ENCODE peak calls at places on chromosomes 11 and 22, in nine cellular contexts. One of them, this sample, is unnamed.

GRCh38 chr11:118921929-118922744 is 3.6 kb downstream of the BCL9L start:
- DNase-seq in stimulated activated CD8-positive, alpha-beta memory T cell treated with anti-CD3 and anti-CD28 coated beads, Interleukin-2, amount 100 ng/mL, for 48 hours: no peak
- DNase-seq in esophagus squamous epithelium: no peak
- DNase-seq in HT1080: peak
- DNase-seq in tibial nerve: peak
- DNase-seq in stimulated activated CD4-positive, alpha-beta T cell treated with anti-CD3 and anti-CD28 coated beads, Interleukin-15, amount 100 ng/mL, for 24 hours: no peak
- DNase-seq in substantia nigra: peak
- DNase-seq in M059J: peak
- DNase-seq in activated naive CD4-positive, alpha-beta T cell: no peak
- DNase-seq in this sample: no peak

GRCh38 chr11:121199516-121199915 is 93.1 kb upstream of the SC5D start:
- DNase-seq in stimulated activated CD8-positive, alpha-beta memory T cell treated with anti-CD3 and anti-CD28 coated beads, Interleukin-2, amount 100 ng/mL, for 48 hours: no peak
- DNase-seq in esophagus squamous epithelium: no peak
- DNase-seq in HT1080: no peak
- DNase-seq in tibial nerve: no peak
- DNase-seq in stimulated activated CD4-positive, alpha-beta T cell treated with anti-CD3 and anti-CD28 coated beads, Interleukin-15, amount 100 ng/mL, for 24 hours: no peak
- DNase-seq in substantia nigra: no peak
- DNase-seq in M059J: no peak
- DNase-seq in activated naive CD4-positive, alpha-beta T cell: no peak
- DNase-seq in this sample: no peak

GRCh38 chr22:38655532-38656255 is 498 bp downstream of the FAM227A start:
- DNase-seq in stimulated activated CD8-positive, alpha-beta memory T cell treated with anti-CD3 and anti-CD28 coated beads, Interleukin-2, amount 100 ng/mL, for 48 hours: no peak
- DNase-seq in esophagus squamous epithelium: no peak
- DNase-seq in HT1080: no peak
- DNase-seq in tibial nerve: no peak
- DNase-seq in stimulated activated CD4-positive, alpha-beta T cell treated with anti-CD3 and anti-CD28 coated beads, Interleukin-15, amount 100 ng/mL, for 24 hours: no peak
- DNase-seq in substantia nigra: no peak
- DNase-seq in M059J: peak
- DNase-seq in activated naive CD4-positive, alpha-beta T cell: no peak
- DNase-seq in this sample: no peak

GRCh38 chr11:83157755-83158473 is 983 bp downstream of the PCF11 start:
- DNase-seq in stimulated activated CD8-positive, alpha-beta memory T cell treated with anti-CD3 and anti-CD28 coated beads, Interleukin-2, amount 100 ng/mL, for 48 hours: peak
- DNase-seq in esophagus squamous epithelium: no peak
- DNase-seq in HT1080: peak
- DNase-seq in tibial nerve: peak
- DNase-seq in stimulated activated CD4-positive, alpha-beta T cell treated with anti-CD3 and anti-CD28 coated beads, Interleukin-15, amount 100 ng/mL, for 24 hours: peak
- DNase-seq in substantia nigra: peak
- DNase-seq in M059J: peak
- DNase-seq in activated naive CD4-positive, alpha-beta T cell: peak
- DNase-seq in this sample: no peak

GRCh38 chr22:36156515-36157419 is 3.8 kb downstream of the APOL3 start:
- DNase-seq in stimulated activated CD8-positive, alpha-beta memory T cell treated with anti-CD3 and anti-CD28 coated beads, Interleukin-2, amount 100 ng/mL, for 48 hours: peak
- DNase-seq in esophagus squamous epithelium: peak
- DNase-seq in HT1080: peak
- DNase-seq in tibial nerve: peak
- DNase-seq in stimulated activated CD4-positive, alpha-beta T cell treated with anti-CD3 and anti-CD28 coated beads, Interleukin-15, amount 100 ng/mL, for 24 hours: peak
- DNase-seq in substantia nigra: peak
- DNase-seq in M059J: peak
- DNase-seq in activated naive CD4-positive, alpha-beta T cell: peak
- DNase-seq in this sample: peak

GRCh38 chr11:119236891-119237290 is 30.8 kb downstream of the CBL start:
- DNase-seq in stimulated activated CD8-positive, alpha-beta memory T cell treated with anti-CD3 and anti-CD28 coated beads, Interleukin-2, amount 100 ng/mL, for 48 hours: no peak
- DNase-seq in esophagus squamous epithelium: no peak
- DNase-seq in HT1080: no peak
- DNase-seq in tibial nerve: no peak
- DNase-seq in stimulated activated CD4-positive, alpha-beta T cell treated with anti-CD3 and anti-CD28 coated beads, Interleukin-15, amount 100 ng/mL, for 24 hours: no peak
- DNase-seq in substantia nigra: no peak
- DNase-seq in M059J: peak
- DNase-seq in activated naive CD4-positive, alpha-beta T cell: no peak
- DNase-seq in this sample: no peak

GRCh38 chr11:86818466-86819282 is 18.3 kb downstream of the PRSS23 start:
- DNase-seq in stimulated activated CD8-positive, alpha-beta memory T cell treated with anti-CD3 and anti-CD28 coated beads, Interleukin-2, amount 100 ng/mL, for 48 hours: no peak
- DNase-seq in esophagus squamous epithelium: no peak
- DNase-seq in HT1080: peak
- DNase-seq in tibial nerve: no peak
- DNase-seq in stimulated activated CD4-positive, alpha-beta T cell treated with anti-CD3 and anti-CD28 coated beads, Interleukin-15, amount 100 ng/mL, for 24 hours: no peak
- DNase-seq in substantia nigra: no peak
- DNase-seq in M059J: peak
- DNase-seq in activated naive CD4-positive, alpha-beta T cell: no peak
- DNase-seq in this sample: no peak

GRCh38 chr11:10076458-10077141 is 217.4 kb downstream of the SBF2 start:
- DNase-seq in stimulated activated CD8-positive, alpha-beta memory T cell treated with anti-CD3 and anti-CD28 coated beads, Interleukin-2, amount 100 ng/mL, for 48 hours: peak
- DNase-seq in esophagus squamous epithelium: no peak
- DNase-seq in HT1080: no peak
- DNase-seq in tibial nerve: no peak
- DNase-seq in stimulated activated CD4-positive, alpha-beta T cell treated with anti-CD3 and anti-CD28 coated beads, Interleukin-15, amount 100 ng/mL, for 24 hours: peak
- DNase-seq in substantia nigra: no peak
- DNase-seq in M059J: peak
- DNase-seq in activated naive CD4-positive, alpha-beta T cell: no peak
- DNase-seq in this sample: no peak

GRCh38 chr11:74138572-74138971 is 32.2 kb downstream of the C2CD3 start:
- DNase-seq in stimulated activated CD8-positive, alpha-beta memory T cell treated with anti-CD3 and anti-CD28 coated beads, Interleukin-2, amount 100 ng/mL, for 48 hours: no peak
- DNase-seq in esophagus squamous epithelium: no peak
- DNase-seq in HT1080: peak
- DNase-seq in tibial nerve: no peak
- DNase-seq in stimulated activated CD4-positive, alpha-beta T cell treated with anti-CD3 and anti-CD28 coated beads, Interleukin-15, amount 100 ng/mL, for 24 hours: no peak
- DNase-seq in substantia nigra: no peak
- DNase-seq in M059J: peak
- DNase-seq in activated naive CD4-positive, alpha-beta T cell: no peak
- DNase-seq in this sample: no peak

GRCh38 chr11:68329993-68330699 is 17.8 kb downstream of the LRP5 start:
- DNase-seq in stimulated activated CD8-positive, alpha-beta memory T cell treated with anti-CD3 and anti-CD28 coated beads, Interleukin-2, amount 100 ng/mL, for 48 hours: no peak
- DNase-seq in esophagus squamous epithelium: no peak
- DNase-seq in HT1080: no peak
- DNase-seq in tibial nerve: no peak
- DNase-seq in stimulated activated CD4-positive, alpha-beta T cell treated with anti-CD3 and anti-CD28 coated beads, Interleukin-15, amount 100 ng/mL, for 24 hours: no peak
- DNase-seq in substantia nigra: no peak
- DNase-seq in M059J: no peak
- DNase-seq in activated naive CD4-positive, alpha-beta T cell: no peak
- DNase-seq in this sample: no peak

GRCh38 chr11:23124996-23125395 is 264.7 kb upstream of the CCDC179 start:
- DNase-seq in stimulated activated CD8-positive, alpha-beta memory T cell treated with anti-CD3 and anti-CD28 coated beads, Interleukin-2, amount 100 ng/mL, for 48 hours: no peak
- DNase-seq in esophagus squamous epithelium: no peak
- DNase-seq in HT1080: no peak
- DNase-seq in tibial nerve: no peak
- DNase-seq in stimulated activated CD4-positive, alpha-beta T cell treated with anti-CD3 and anti-CD28 coated beads, Interleukin-15, amount 100 ng/mL, for 24 hours: no peak
- DNase-seq in substantia nigra: no peak
- DNase-seq in M059J: peak
- DNase-seq in activated naive CD4-positive, alpha-beta T cell: no peak
- DNase-seq in this sample: no peak

GRCh38 chr11:8794126-8794525 is 111.5 kb downstream of the RPL27A start:
- DNase-seq in stimulated activated CD8-positive, alpha-beta memory T cell treated with anti-CD3 and anti-CD28 coated beads, Interleukin-2, amount 100 ng/mL, for 48 hours: no peak
- DNase-seq in esophagus squamous epithelium: no peak
- DNase-seq in HT1080: no peak
- DNase-seq in tibial nerve: no peak
- DNase-seq in stimulated activated CD4-positive, alpha-beta T cell treated with anti-CD3 and anti-CD28 coated beads, Interleukin-15, amount 100 ng/mL, for 24 hours: no peak
- DNase-seq in substantia nigra: no peak
- DNase-seq in M059J: no peak
- DNase-seq in activated naive CD4-positive, alpha-beta T cell: no peak
- DNase-seq in this sample: no peak

GRCh38 chr11:35227551-35228341 is 88.8 kb downstream of the CD44 start:
- DNase-seq in stimulated activated CD8-positive, alpha-beta memory T cell treated with anti-CD3 and anti-CD28 coated beads, Interleukin-2, amount 100 ng/mL, for 48 hours: no peak
- DNase-seq in esophagus squamous epithelium: no peak
- DNase-seq in HT1080: peak
- DNase-seq in tibial nerve: no peak
- DNase-seq in stimulated activated CD4-positive, alpha-beta T cell treated with anti-CD3 and anti-CD28 coated beads, Interleukin-15, amount 100 ng/mL, for 24 hours: no peak
- DNase-seq in substantia nigra: no peak
- DNase-seq in M059J: no peak
- DNase-seq in activated naive CD4-positive, alpha-beta T cell: no peak
- DNase-seq in this sample: no peak

GRCh38 chr22:26740253-26740652 is 82.9 kb downstream of the MIAT start:
- DNase-seq in stimulated activated CD8-positive, alpha-beta memory T cell treated with anti-CD3 and anti-CD28 coated beads, Interleukin-2, amount 100 ng/mL, for 48 hours: no peak
- DNase-seq in esophagus squamous epithelium: no peak
- DNase-seq in HT1080: no peak
- DNase-seq in tibial nerve: no peak
- DNase-seq in stimulated activated CD4-positive, alpha-beta T cell treated with anti-CD3 and anti-CD28 coated beads, Interleukin-15, amount 100 ng/mL, for 24 hours: no peak
- DNase-seq in substantia nigra: no peak
- DNase-seq in M059J: no peak
- DNase-seq in activated naive CD4-positive, alpha-beta T cell: no peak
- DNase-seq in this sample: no peak

GRCh38 chr11:111520565-111520964 is 6.0 kb downstream of the HOATZ start:
- DNase-seq in stimulated activated CD8-positive, alpha-beta memory T cell treated with anti-CD3 and anti-CD28 coated beads, Interleukin-2, amount 100 ng/mL, for 48 hours: no peak
- DNase-seq in esophagus squamous epithelium: no peak
- DNase-seq in HT1080: no peak
- DNase-seq in tibial nerve: no peak
- DNase-seq in stimulated activated CD4-positive, alpha-beta T cell treated with anti-CD3 and anti-CD28 coated beads, Interleukin-15, amount 100 ng/mL, for 24 hours: no peak
- DNase-seq in substantia nigra: no peak
- DNase-seq in M059J: peak
- DNase-seq in activated naive CD4-positive, alpha-beta T cell: no peak
- DNase-seq in this sample: no peak

GRCh38 chr11:16252373-16252772 is 104.0 kb downstream of the SOX6 start:
- DNase-seq in stimulated activated CD8-positive, alpha-beta memory T cell treated with anti-CD3 and anti-CD28 coated beads, Interleukin-2, amount 100 ng/mL, for 48 hours: no peak
- DNase-seq in esophagus squamous epithelium: no peak
- DNase-seq in HT1080: no peak
- DNase-seq in tibial nerve: no peak
- DNase-seq in stimulated activated CD4-positive, alpha-beta T cell treated with anti-CD3 and anti-CD28 coated beads, Interleukin-15, amount 100 ng/mL, for 24 hours: no peak
- DNase-seq in substantia nigra: no peak
- DNase-seq in M059J: no peak
- DNase-seq in activated naive CD4-positive, alpha-beta T cell: no peak
- DNase-seq in this sample: no peak

GRCh38 chr22:41834005-41834975 is 1.4 kb downstream of the SREBF2 start:
- DNase-seq in stimulated activated CD8-positive, alpha-beta memory T cell treated with anti-CD3 and anti-CD28 coated beads, Interleukin-2, amount 100 ng/mL, for 48 hours: no peak
- DNase-seq in esophagus squamous epithelium: no peak
- DNase-seq in HT1080: no peak
- DNase-seq in tibial nerve: no peak
- DNase-seq in stimulated activated CD4-positive, alpha-beta T cell treated with anti-CD3 and anti-CD28 coated beads, Interleukin-15, amount 100 ng/mL, for 24 hours: no peak
- DNase-seq in substantia nigra: no peak
- DNase-seq in M059J: no peak
- DNase-seq in activated naive CD4-positive, alpha-beta T cell: no peak
- DNase-seq in this sample: no peak

GRCh38 chr11:100778386-100778785 is 91.3 kb downstream of the ARHGAP42 start:
- DNase-seq in stimulated activated CD8-positive, alpha-beta memory T cell treated with anti-CD3 and anti-CD28 coated beads, Interleukin-2, amount 100 ng/mL, for 48 hours: no peak
- DNase-seq in esophagus squamous epithelium: no peak
- DNase-seq in HT1080: no peak
- DNase-seq in tibial nerve: no peak
- DNase-seq in stimulated activated CD4-positive, alpha-beta T cell treated with anti-CD3 and anti-CD28 coated beads, Interleukin-15, amount 100 ng/mL, for 24 hours: no peak
- DNase-seq in substantia nigra: no peak
- DNase-seq in M059J: no peak
- DNase-seq in activated naive CD4-positive, alpha-beta T cell: no peak
- DNase-seq in this sample: no peak

GRCh38 chr11:110856993-110857812 is 145.0 kb upstream of the ARHGAP20 start:
- DNase-seq in stimulated activated CD8-positive, alpha-beta memory T cell treated with anti-CD3 and anti-CD28 coated beads, Interleukin-2, amount 100 ng/mL, for 48 hours: no peak
- DNase-seq in esophagus squamous epithelium: no peak
- DNase-seq in HT1080: no peak
- DNase-seq in tibial nerve: no peak
- DNase-seq in stimulated activated CD4-positive, alpha-beta T cell treated with anti-CD3 and anti-CD28 coated beads, Interleukin-15, amount 100 ng/mL, for 24 hours: no peak
- DNase-seq in substantia nigra: no peak
- DNase-seq in M059J: no peak
- DNase-seq in activated naive CD4-positive, alpha-beta T cell: no peak
- DNase-seq in this sample: no peak

GRCh38 chr11:1443737-1444136 is 42.8 kb downstream of the MOB2 start:
- DNase-seq in stimulated activated CD8-positive, alpha-beta memory T cell treated with anti-CD3 and anti-CD28 coated beads, Interleukin-2, amount 100 ng/mL, for 48 hours: no peak
- DNase-seq in esophagus squamous epithelium: no peak
- DNase-seq in HT1080: no peak
- DNase-seq in tibial nerve: no peak
- DNase-seq in stimulated activated CD4-positive, alpha-beta T cell treated with anti-CD3 and anti-CD28 coated beads, Interleukin-15, amount 100 ng/mL, for 24 hours: no peak
- DNase-seq in substantia nigra: no peak
- DNase-seq in M059J: no peak
- DNase-seq in activated naive CD4-positive, alpha-beta T cell: no peak
- DNase-seq in this sample: no peak

GRCh38 chr11:64146036-64146943 is 19.6 kb downstream of the MACROD1 start:
- DNase-seq in stimulated activated CD8-positive, alpha-beta memory T cell treated with anti-CD3 and anti-CD28 coated beads, Interleukin-2, amount 100 ng/mL, for 48 hours: peak
- DNase-seq in esophagus squamous epithelium: no peak
- DNase-seq in HT1080: peak
- DNase-seq in tibial nerve: no peak
- DNase-seq in stimulated activated CD4-positive, alpha-beta T cell treated with anti-CD3 and anti-CD28 coated beads, Interleukin-15, amount 100 ng/mL, for 24 hours: peak
- DNase-seq in substantia nigra: no peak
- DNase-seq in M059J: peak
- DNase-seq in activated naive CD4-positive, alpha-beta T cell: peak
- DNase-seq in this sample: peak

GRCh38 chr11:123519055-123519796 is 89.2 kb downstream of the GRAMD1B start:
- DNase-seq in stimulated activated CD8-positive, alpha-beta memory T cell treated with anti-CD3 and anti-CD28 coated beads, Interleukin-2, amount 100 ng/mL, for 48 hours: no peak
- DNase-seq in esophagus squamous epithelium: no peak
- DNase-seq in HT1080: peak
- DNase-seq in tibial nerve: no peak
- DNase-seq in stimulated activated CD4-positive, alpha-beta T cell treated with anti-CD3 and anti-CD28 coated beads, Interleukin-15, amount 100 ng/mL, for 24 hours: no peak
- DNase-seq in substantia nigra: no peak
- DNase-seq in M059J: peak
- DNase-seq in activated naive CD4-positive, alpha-beta T cell: no peak
- DNase-seq in this sample: no peak

GRCh38 chr11:115580927-115581680 is 76.9 kb upstream of the CADM1 start:
- DNase-seq in stimulated activated CD8-positive, alpha-beta memory T cell treated with anti-CD3 and anti-CD28 coated beads, Interleukin-2, amount 100 ng/mL, for 48 hours: no peak
- DNase-seq in esophagus squamous epithelium: no peak
- DNase-seq in HT1080: no peak
- DNase-seq in tibial nerve: peak
- DNase-seq in stimulated activated CD4-positive, alpha-beta T cell treated with anti-CD3 and anti-CD28 coated beads, Interleukin-15, amount 100 ng/mL, for 24 hours: no peak
- DNase-seq in substantia nigra: no peak
- DNase-seq in M059J: peak
- DNase-seq in activated naive CD4-positive, alpha-beta T cell: no peak
- DNase-seq in this sample: no peak

GRCh38 chr22:31148516-31148915 is 8.2 kb upstream of the PLA2G3 start:
- DNase-seq in stimulated activated CD8-positive, alpha-beta memory T cell treated with anti-CD3 and anti-CD28 coated beads, Interleukin-2, amount 100 ng/mL, for 48 hours: no peak
- DNase-seq in esophagus squamous epithelium: no peak
- DNase-seq in HT1080: no peak
- DNase-seq in tibial nerve: no peak
- DNase-seq in stimulated activated CD4-positive, alpha-beta T cell treated with anti-CD3 and anti-CD28 coated beads, Interleukin-15, amount 100 ng/mL, for 24 hours: no peak
- DNase-seq in substantia nigra: no peak
- DNase-seq in M059J: peak
- DNase-seq in activated naive CD4-positive, alpha-beta T cell: no peak
- DNase-seq in this sample: no peak

GRCh38 chr22:31621507-31622160 is 40.4 kb downstream of the PISD start:
- DNase-seq in stimulated activated CD8-positive, alpha-beta memory T cell treated with anti-CD3 and anti-CD28 coated beads, Interleukin-2, amount 100 ng/mL, for 48 hours: no peak
- DNase-seq in esophagus squamous epithelium: no peak
- DNase-seq in HT1080: no peak
- DNase-seq in tibial nerve: no peak
- DNase-seq in stimulated activated CD4-positive, alpha-beta T cell treated with anti-CD3 and anti-CD28 coated beads, Interleukin-15, amount 100 ng/mL, for 24 hours: no peak
- DNase-seq in substantia nigra: no peak
- DNase-seq in M059J: no peak
- DNase-seq in activated naive CD4-positive, alpha-beta T cell: no peak
- DNase-seq in this sample: no peak

GRCh38 chr11:80899381-80899780 is 1458.6 kb upstream of the TENM4 start:
- DNase-seq in stimulated activated CD8-positive, alpha-beta memory T cell treated with anti-CD3 and anti-CD28 coated beads, Interleukin-2, amount 100 ng/mL, for 48 hours: no peak
- DNase-seq in esophagus squamous epithelium: no peak
- DNase-seq in HT1080: peak
- DNase-seq in tibial nerve: no peak
- DNase-seq in stimulated activated CD4-positive, alpha-beta T cell treated with anti-CD3 and anti-CD28 coated beads, Interleukin-15, amount 100 ng/mL, for 24 hours: no peak
- DNase-seq in substantia nigra: no peak
- DNase-seq in M059J: peak
- DNase-seq in activated naive CD4-positive, alpha-beta T cell: no peak
- DNase-seq in this sample: no peak

GRCh38 chr11:71334191-71334590 is 81.8 kb upstream of the SHANK2 start:
- DNase-seq in stimulated activated CD8-positive, alpha-beta memory T cell treated with anti-CD3 and anti-CD28 coated beads, Interleukin-2, amount 100 ng/mL, for 48 hours: no peak
- DNase-seq in esophagus squamous epithelium: no peak
- DNase-seq in HT1080: no peak
- DNase-seq in tibial nerve: no peak
- DNase-seq in stimulated activated CD4-positive, alpha-beta T cell treated with anti-CD3 and anti-CD28 coated beads, Interleukin-15, amount 100 ng/mL, for 24 hours: no peak
- DNase-seq in substantia nigra: no peak
- DNase-seq in M059J: no peak
- DNase-seq in activated naive CD4-positive, alpha-beta T cell: no peak
- DNase-seq in this sample: no peak

GRCh38 chr22:17243524-17243923 is 24.3 kb upstream of the ADA2 start:
- DNase-seq in stimulated activated CD8-positive, alpha-beta memory T cell treated with anti-CD3 and anti-CD28 coated beads, Interleukin-2, amount 100 ng/mL, for 48 hours: no peak
- DNase-seq in esophagus squamous epithelium: no peak
- DNase-seq in HT1080: peak
- DNase-seq in tibial nerve: no peak
- DNase-seq in stimulated activated CD4-positive, alpha-beta T cell treated with anti-CD3 and anti-CD28 coated beads, Interleukin-15, amount 100 ng/mL, for 24 hours: peak
- DNase-seq in substantia nigra: no peak
- DNase-seq in M059J: peak
- DNase-seq in activated naive CD4-positive, alpha-beta T cell: no peak
- DNase-seq in this sample: no peak

This sample was measured in omental fat pad.